ENCODE peak calls at places on chromosomes 11 and 22, in ten cellular contexts. S, T, I, D, J, V, A, H, O and L are unnamed samples.

GRCh38 chr11:1796297-1797011 is 32.7 kb upstream of the CTSD start:
- DNase-seq in S (no peak), T (no peak), I (no peak), D (no peak), J (no peak), V (no peak), A (no peak), H (no peak), O (no peak), L (no peak)

GRCh38 chr11:56885854-56886253 is 102.9 kb upstream of the OR5AK2 start:
- DNase-seq in S (no peak), T (no peak), I (no peak), D (no peak), J (no peak), V (no peak), A (no peak), H (no peak), O (no peak), L (no peak)

GRCh38 chr22:19984201-19984753 is 32.3 kb downstream of the ARVCF start:
- DNase-seq in S (no peak), T (no peak), I (no peak), D (peak), J (no peak), V (peak), A (peak), H (peak), O (peak), L (no peak)

GRCh38 chr11:118790357-118791014 is 478 bp downstream of the DDX6 start:
- DNase-seq in S (peak), T (peak), I (peak), D (peak), J (peak), V (peak), A (peak), H (peak), O (peak), L (peak)

GRCh38 chr22:28930357-28931007 is 47.1 kb downstream of the ZNRF3 start:
- DNase-seq in S (no peak), T (no peak), I (no peak), D (no peak), J (peak), V (no peak), A (no peak), H (peak), O (no peak), L (no peak)

GRCh38 chr11:119991669-119992068 is 146.2 kb downstream of the TRIM29 start:
- DNase-seq in S (no peak), T (no peak), I (no peak), D (no peak), J (peak), V (no peak), A (peak), H (no peak), O (no peak), L (no peak)

GRCh38 chr11:76610871-76611475 is 59.6 kb downstream of the LRRC32 start:
- DNase-seq in S (peak), T (no peak), I (no peak), D (no peak), J (no peak), V (peak), A (peak), H (no peak), O (no peak), L (peak)

GRCh38 chr11:129743029-129743846 is 72.4 kb upstream of the TMEM45B start:
- DNase-seq in S (no peak), T (no peak), I (no peak), D (no peak), J (no peak), V (peak), A (peak), H (no peak), O (no peak), L (peak)